ENCODE peak calls at places on chromosome 6, in four cellular contexts. B is HepG2, Y is GM12878, S is K562. O is an unnamed sample.

GRCh38 chr6:26216886-26217713 is 129.9 kb downstream of the HFE start:
- DNase-seq in Y (no peak), S (peak; percentile 75), B (peak; percentile 93), O (peak; percentile 91)

GRCh38 chr6:13859871-13860555 is 45.7 kb upstream of the MCUR1 start:
- DNase-seq in S (no peak), Y (no peak), B (no peak), O (peak; percentile 63)

GRCh38 chr6:42136508-42137191 is 5.8 kb downstream of the C6orf132 start:
- DNase-seq in B (peak; percentile 61), S (peak; percentile 91), Y (peak; percentile 11), O (peak; percentile 87)

GRCh38 chr6:116248577-116248976 is 5.3 kb downstream of the TSPYL4 start:
- DNase-seq in B (no peak), S (no peak), Y (no peak), O (no peak)

GRCh38 chr6:47372318-47372717 is 62.6 kb upstream of the TNFRSF21 start:
- DNase-seq in S (no peak), Y (no peak), B (no peak), O (no peak)

GRCh38 chr6:118216751-118217150 is 309.7 kb downstream of the SLC35F1 start:
- DNase-seq in B (no peak), Y (no peak), S (no peak), O (no peak)

GRCh38 chr6:42367353-42368011 is 84.2 kb downstream of the TRERF1 start:
- DNase-seq in S (no peak), Y (peak; percentile 59), B (no peak), O (no peak)

GRCh38 chr6:119207973-119208725 is 129.7 kb upstream of the FAM184A start:
- DNase-seq in Y (no peak), S (no peak), B (no peak), O (no peak)

GRCh38 chr6:111585241-111585968 is 20.3 kb downstream of the TRAF3IP2 start:
- DNase-seq in S (no peak), B (no peak), Y (no peak), O (no peak)

GRCh38 chr6:28474441-28475219 is 31.3 kb upstream of the ZSCAN23 start:
- DNase-seq in S (peak; percentile 73), Y (peak; percentile 76), B (peak; percentile 85), O (no peak)

GRCh38 chr6:130575971-130576370 is 210.2 kb downstream of the TMEM200A start:
- DNase-seq in B (peak; percentile 15), Y (peak; percentile 87), S (no peak), O (no peak)

GRCh38 chr6:88997365-88997764 is 33.9 kb upstream of the RNGTT start:
- DNase-seq in S (no peak), B (no peak), Y (no peak), O (no peak)

GRCh38 chr6:135129139-135129867 is 51.8 kb upstream of the MYB start:
- DNase-seq in B (no peak), Y (no peak), S (no peak), O (no peak)

GRCh38 chr6:31541059-31541657 is 645 bp downstream of the DDX39B start:
- DNase-seq in Y (no peak), B (peak; percentile 63), S (peak; percentile 59), O (no peak)

GRCh38 chr6:140817176-140817575 is 1315.5 kb upstream of the GJE1 start:
- DNase-seq in Y (no peak), S (no peak), B (no peak), O (no peak)

GRCh38 chr6:125574604-125575003 is 174.8 kb upstream of the HEY2 start:
- DNase-seq in Y (no peak), S (no peak), B (no peak), O (no peak)

GRCh38 chr6:26457407-26457795 is 354 bp upstream of the BTN2A1 start:
- DNase-seq in B (no peak), S (peak; percentile 45), Y (no peak), O (peak; percentile 39)

GRCh38 chr6:109772961-109773431 is 81.9 kb downstream of the FIG4 start:
- DNase-seq in B (no peak), Y (no peak), S (no peak), O (no peak)

DNA sequence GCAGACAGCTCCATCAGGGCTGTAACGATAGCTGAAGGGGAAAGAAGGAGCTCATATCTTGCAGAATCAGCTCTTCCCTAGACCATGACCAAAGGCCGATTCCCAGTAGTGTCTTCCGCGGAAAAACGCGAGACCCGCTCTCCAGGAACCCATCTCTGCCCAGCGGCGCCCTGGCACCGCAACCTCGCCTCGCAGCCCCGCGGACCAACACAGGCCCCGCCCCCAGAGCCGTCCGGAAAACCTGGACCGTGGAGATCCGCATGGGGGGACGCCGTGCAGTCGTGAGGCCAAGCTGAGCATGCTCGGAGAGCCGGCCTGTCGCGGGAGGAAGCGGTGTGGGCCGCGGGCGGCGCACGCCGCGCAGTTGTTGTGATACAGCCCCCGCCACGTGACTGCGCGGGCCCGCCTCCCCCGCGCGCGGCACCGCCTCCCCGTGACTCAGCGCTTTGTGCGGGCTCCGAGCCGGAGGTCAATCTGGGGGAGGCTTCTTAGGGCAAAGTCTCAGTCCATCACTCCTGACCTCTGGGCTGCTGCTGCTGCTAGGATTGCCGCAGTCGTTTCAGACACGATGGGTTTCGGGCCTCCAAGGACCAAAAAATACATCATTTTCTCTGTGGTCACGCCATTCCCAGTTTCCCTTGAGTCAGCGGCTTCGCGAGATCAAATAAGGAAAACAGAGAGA is 3.1 kb upstream of the GCLC start:
- DNase-seq in S (peak; percentile 94), Y (peak; percentile 69), B (peak; percentile 94), O (peak; percentile 94)
- TF ChIP-seq TCF7 in S (no peak), Y (no peak), B (no peak), O (no peak)

DNA sequence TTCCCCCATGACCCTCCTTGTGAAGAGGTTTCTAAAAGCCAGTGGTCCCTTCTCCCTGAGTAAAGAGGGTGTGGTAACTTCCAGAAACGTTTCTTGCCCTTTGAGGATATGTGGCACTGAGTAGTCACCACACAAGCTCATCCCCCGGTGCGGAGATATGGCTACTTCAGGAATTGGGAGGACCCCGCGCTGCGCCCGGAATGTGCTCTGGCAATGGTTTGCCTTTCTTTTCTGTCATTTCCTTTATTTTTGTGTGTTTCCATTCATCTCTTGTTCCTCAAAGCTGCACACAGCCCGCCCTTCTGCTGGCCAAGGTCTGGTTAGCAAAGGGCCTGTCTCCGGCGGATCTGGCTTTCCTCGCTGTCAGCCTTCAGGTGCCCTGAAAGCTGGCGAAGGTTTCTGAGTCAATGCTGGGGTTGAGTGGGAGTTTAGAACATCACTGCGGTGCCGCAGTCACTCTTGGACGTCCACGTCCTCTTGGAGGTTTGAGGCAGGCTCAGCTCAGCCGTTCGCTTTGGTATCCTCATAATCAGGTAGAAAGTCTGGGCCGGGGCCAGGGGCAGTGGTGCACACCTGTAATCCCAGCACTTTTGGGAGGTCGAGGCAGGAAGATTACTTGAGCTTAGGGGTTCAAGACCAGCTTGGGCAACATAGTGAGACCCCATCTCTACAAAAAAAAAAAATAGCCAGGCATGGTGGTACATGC is 67.2 kb downstream of the TCP11 start:
- DNase-seq in S (no peak), Y (no peak), B (no peak), O (no peak)
- TF ChIP-seq USF2 in S (no peak), Y (no peak), B (no peak), O (no peak)

GRCh38 chr6:170210651-170211403 is 80.1 kb downstream of the DLL1 start:
- DNase-seq in Y (no peak), B (no peak), S (no peak), O (no peak)
- TF ChIP-seq NR2C2 in Y (no peak), B (no peak), S (no peak), O (no peak)

DNA sequence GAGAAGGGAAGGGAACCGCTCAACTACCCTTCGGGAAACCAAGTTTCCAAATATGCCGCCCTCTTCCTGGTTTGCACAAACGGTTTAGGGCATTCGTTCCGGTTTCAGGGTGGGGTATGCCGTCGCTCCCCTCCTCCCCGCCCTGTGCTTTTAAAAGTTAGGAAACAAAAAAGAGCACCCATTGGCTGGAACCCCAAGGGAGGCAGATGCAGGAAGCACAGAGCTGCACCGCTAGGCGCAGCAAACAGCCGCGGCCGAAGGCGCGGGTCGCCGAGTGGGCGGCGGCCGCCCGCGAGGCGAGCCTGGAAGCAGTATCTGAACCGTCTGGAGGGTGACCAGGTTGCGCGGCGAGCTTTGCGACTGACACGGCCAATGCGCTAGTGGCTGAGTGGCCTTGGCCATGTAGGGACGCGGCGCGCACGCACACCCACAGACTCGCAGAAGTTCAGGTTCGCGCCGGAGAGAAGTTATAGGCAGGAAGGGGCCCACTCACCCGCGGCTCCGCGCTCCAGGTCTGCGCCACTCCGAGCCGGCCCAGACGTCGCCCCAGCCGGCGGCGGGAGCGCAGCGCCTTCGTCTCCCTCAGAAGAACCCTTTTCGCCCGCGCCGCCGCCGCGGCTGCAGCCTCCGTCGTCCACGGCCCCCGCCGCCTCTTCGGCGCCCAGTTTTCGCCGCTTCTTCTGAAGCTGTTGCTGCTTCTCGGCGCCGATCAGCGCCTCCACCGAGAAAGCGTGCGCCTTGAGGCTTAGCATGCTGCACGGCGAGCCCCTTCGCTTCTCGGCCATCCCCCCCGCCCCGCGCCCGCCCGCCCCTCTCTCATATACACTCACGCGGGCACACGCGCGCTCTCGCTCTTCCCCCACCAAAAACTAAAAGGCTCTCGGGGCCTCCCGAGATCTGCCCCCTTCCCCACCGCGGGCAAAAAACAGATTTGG is 734 bp downstream of the TBX18 start:
- DNase-seq in B (no peak), S (peak; percentile 73), Y (no peak), O (peak; percentile 45)
- TF ChIP-seq TCF7 in B (no peak), S (no peak), Y (no peak), O (no peak)